ENCODE peak calls at places on chromosomes 5 and 9, in five cellular contexts. U is heart right ventricle; H is CD8-positive, alpha-beta memory T cell; P is keratinocyte; G is sigmoid colon. C is an unnamed sample.

GRCh38 chr9:113622600-113623400 is 159.3 kb downstream of the RGS3 start:
- DNase-seq in U (no peak), H (no peak), P (peak; percentile 59), G (peak; percentile 62), C (peak; percentile 42)

GRCh38 chr9:91515074-91515687 is 91.5 kb upstream of the NFIL3 start:
- DNase-seq in U (no peak), H (no peak), P (no peak), G (no peak), C (no peak)

GRCh38 chr9:36174731-36175130 is 5.5 kb downstream of the CCIN start:
- DNase-seq in U (no peak), H (no peak), P (no peak), G (no peak), C (no peak)

GRCh38 chr9:122572456-122572855 is 10.7 kb downstream of the OR1L8 start:
- DNase-seq in U (no peak), H (no peak), P (no peak), G (no peak), C (no peak)

GRCh38 chr5:52743970-52744369 is 43.7 kb upstream of the ITGA1 start:
- DNase-seq in U (no peak), H (no peak), P (no peak), G (no peak), C (no peak)

GRCh38 chr5:97009212-97009898 is 73.5 kb downstream of the LNPEP start:
- DNase-seq in U (no peak), H (no peak), P (no peak), G (no peak), C (no peak)

GRCh38 chr5:59799668-59800374 is 93.7 kb downstream of the PDE4D start:
- DNase-seq in U (no peak), H (no peak), P (no peak), G (no peak), C (no peak)

GRCh38 chr9:111736714-111737113 is 58.0 kb downstream of the SHOC1 start:
- DNase-seq in U (no peak), H (no peak), P (no peak), G (no peak), C (no peak)

GRCh38 chr5:17061973-17062470 is 125.9 kb upstream of the MYO10 start:
- DNase-seq in U (peak; percentile 32), H (no peak), P (no peak), G (no peak), C (no peak)

GRCh38 chr5:10524376-10525123 is 39.3 kb upstream of the ANKRD33B start:
- DNase-seq in U (no peak), H (no peak), P (no peak), G (no peak), C (no peak)

GRCh38 chr5:54944364-54944763 is 41.0 kb downstream of the ESM1 start:
- DNase-seq in U (no peak), H (peak; percentile 7), P (no peak), G (no peak), C (no peak)

GRCh38 chr5:74017112-74017511 is 391.1 kb downstream of the ARHGEF28 start:
- DNase-seq in U (no peak), H (no peak), P (peak; percentile 94), G (no peak), C (no peak)

GRCh38 chr9:9352877-9353481 is 1259.8 kb downstream of the PTPRD start:
- DNase-seq in U (no peak), H (no peak), P (no peak), G (no peak), C (no peak)

GRCh38 chr9:34591911-34592866 is 2.7 kb upstream of the CNTFR start:
- DNase-seq in U (no peak), H (no peak), P (no peak), G (no peak), C (no peak)

GRCh38 chr9:83069651-83070050 is 6.7 kb upstream of the RASEF start:
- DNase-seq in U (no peak), H (no peak), P (no peak), G (no peak), C (no peak)

GRCh38 chr5:149611327-149611726 is 30.0 kb downstream of the ARHGEF37 start:
- DNase-seq in U (no peak), H (no peak), P (no peak), G (peak; percentile 76), C (no peak)

GRCh38 chr5:50564079-50564478 is 102.4 kb upstream of the PARP8 start:
- DNase-seq in U (no peak), H (no peak), P (no peak), G (no peak), C (no peak)

GRCh38 chr9:70352356-70352755 is 62.1 kb downstream of the KLF9 start:
- DNase-seq in U (no peak), H (no peak), P (no peak), G (no peak), C (no peak)

GRCh38 chr5:159330131-159330530 is at the start of gene IL12B:
- DNase-seq in U (no peak), H (no peak), P (no peak), G (no peak), C (no peak)

GRCh38 chr5:72988769-72989168 is 32.9 kb downstream of the FCHO2 start:
- DNase-seq in U (no peak), H (no peak), P (no peak), G (no peak), C (no peak)

DNA sequence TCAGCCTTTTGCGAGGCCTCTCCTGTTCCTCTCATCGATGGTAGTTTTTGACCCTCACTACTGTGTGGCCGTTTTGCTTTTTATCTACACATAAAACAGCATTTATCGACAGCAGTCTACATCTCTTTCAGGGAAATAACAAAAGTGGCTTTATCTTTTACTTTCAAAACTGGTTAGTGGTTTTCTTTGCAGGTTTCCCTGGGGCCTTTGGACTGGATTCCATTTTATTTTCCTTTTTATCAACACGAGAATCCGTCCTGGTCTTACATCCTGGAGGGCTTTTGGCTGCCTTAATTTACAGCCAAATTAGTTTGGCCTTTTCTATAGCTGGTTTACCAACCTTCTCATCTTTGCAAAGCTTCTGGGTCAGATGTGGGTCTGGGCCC is 775 bp upstream of the PKD2L2 start:
- DNase-seq in U (no peak), H (no peak), P (no peak), G (no peak), C (no peak)
- H3K4me3 ChIP-seq in U (peak overlapping the region; percentile 64), H (peak overlapping the region; percentile 58), P (peak overlapping the region; percentile 44), G (no peak overlapping the region), C (no peak overlapping the region)

DNA sequence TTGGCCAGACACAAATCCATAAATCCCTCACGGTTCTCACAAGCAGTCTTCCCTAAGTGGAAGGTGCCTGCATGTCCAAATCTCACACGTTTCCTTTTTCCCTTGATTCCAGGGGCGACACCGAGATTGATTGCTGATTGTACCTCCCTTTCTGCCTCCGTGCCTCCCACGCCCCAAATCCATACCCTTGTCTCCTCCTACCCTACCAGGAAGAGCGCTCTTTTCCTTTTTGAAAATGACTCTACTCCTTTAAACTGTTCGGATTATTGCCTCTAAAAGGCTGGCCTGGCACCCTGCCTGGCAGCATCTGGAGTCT is 4.5 kb downstream of the STC2 start:
- DNase-seq in U (no peak), H (no peak), P (no peak), G (no peak), C (no peak)
- H3K36me3 ChIP-seq in U (peaks cover 8% of the 10 kb centered on the region), H (no peaks in the 10 kb centered on the region), P (peaks cover 23% of the 10 kb centered on the region), G (no peaks in the 10 kb centered on the region), C (peaks cover 4% of the 10 kb centered on the region)

DNA sequence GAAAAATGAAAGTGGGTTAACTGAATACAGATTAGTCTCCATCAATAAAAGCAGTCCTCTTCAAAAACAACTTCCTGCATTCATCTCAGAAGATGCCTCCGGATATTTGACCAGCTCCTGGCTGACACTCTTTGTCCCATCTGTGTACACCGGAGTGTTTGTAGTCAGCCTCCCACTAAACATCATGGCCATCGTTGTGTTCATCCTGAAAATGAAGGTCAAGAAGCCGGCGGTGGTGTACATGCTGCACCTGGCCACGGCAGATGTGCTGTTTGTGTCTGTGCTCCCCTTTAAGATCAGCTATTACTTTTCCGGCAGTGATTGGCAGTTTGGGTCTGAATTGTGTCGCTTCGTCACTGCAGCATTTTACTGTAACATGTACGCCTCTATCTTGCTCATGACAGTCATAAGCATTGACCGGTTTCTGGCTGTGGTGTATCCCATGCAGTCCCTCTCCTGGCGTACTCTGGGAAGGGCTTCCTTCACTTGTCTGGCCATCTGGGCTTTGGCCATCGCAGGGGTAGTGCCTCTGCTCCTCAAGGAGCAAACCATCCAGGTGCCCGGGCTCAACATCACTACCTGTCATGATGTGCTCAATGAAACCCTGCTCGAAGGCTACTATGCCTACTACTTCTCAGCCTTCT is 16.6 kb downstream of the F2R start:
- DNase-seq in U (no peak), H (no peak), P (no peak), G (no peak), C (no peak)
- H3K4me3 ChIP-seq in U (peak overlapping the region; percentile 8), H (peak overlapping the region; percentile 18), P (no peak overlapping the region), G (no peak overlapping the region), C (no peak overlapping the region)

GRCh38 chr5:463952-464351 is 21.0 kb downstream of the EXOC3 start:
- DNase-seq in U (peak; percentile 3), H (peak; percentile 51), P (no peak), G (peak; percentile 24), C (no peak)

GRCh38 chr5:465591-466403 is 22.8 kb downstream of the EXOC3 start:
- DNase-seq in U (peak; percentile 10), H (no peak), P (no peak), G (peak; percentile 55), C (peak; percentile 55)

GRCh38 chr5:463301-463700 is 20.3 kb downstream of the EXOC3 start:
- DNase-seq in U (peak; percentile 4), H (no peak), P (no peak), G (peak; percentile 11), C (no peak)

GRCh38 chr5:464446-464842 is 21.5 kb downstream of the EXOC3 start:
- DNase-seq in U (no peak), H (no peak), P (no peak), G (peak; percentile 28), C (no peak)

DNA sequence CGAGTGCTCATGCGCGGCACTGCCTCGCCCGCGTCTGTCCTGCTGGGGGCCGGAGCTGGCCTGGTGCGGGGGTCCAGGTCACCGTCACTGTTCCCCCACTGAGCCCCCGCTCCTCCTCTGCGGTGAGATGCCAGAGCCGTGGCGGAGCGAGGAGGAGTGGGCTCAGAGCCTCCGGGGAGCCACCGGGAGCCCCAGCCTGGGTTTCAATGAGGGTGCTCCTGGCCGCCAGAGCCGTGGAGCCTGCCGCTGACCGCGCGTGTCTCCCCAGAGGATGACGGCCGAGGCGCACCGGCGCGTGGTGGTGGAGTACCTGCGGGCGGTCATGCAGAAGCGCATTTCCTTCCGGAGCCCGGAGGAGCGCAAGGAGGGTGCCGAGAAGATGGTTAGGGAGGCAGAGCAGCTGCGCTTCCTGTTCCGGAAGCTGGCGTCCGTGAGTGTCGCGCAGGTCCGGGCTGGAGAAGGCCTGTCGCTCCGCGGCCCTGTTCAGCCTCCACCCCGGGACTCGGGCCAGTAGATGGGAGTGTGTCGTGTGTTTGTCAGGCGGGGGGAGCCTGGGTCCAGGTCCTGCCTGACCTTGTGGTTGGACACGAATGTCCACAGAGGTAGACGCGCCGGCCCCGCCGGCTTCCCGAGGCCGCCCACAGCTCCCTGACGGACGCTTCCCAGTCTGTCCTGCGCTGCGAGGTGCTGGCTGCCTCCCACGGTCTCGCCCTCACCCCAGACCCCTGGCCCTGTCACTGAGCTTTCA is 22.0 kb downstream of the EXOC3 start:
- DNase-seq in U (peak; percentile 9), H (no peak), P (no peak), G (peak; percentile 61), C (peak; percentile 15)
- H3K36me3 ChIP-seq in U (peaks cover 80% of the 10 kb centered on the region), H (peaks cover 12% of the 10 kb centered on the region), P (peaks cover 21% of the 10 kb centered on the region), G (peaks cover 59% of the 10 kb centered on the region), C (no peaks in the 10 kb centered on the region)

GRCh38 chr9:133584559-133585476 is 24.4 kb downstream of the FAM163B start:
- DNase-seq in U (peak; percentile 20), H (no peak), P (no peak), G (no peak), C (no peak)
- H3K4me3 ChIP-seq in U (no peak overlapping the region), H (no peak overlapping the region), P (no peak overlapping the region), G (no peak overlapping the region), C (no peak overlapping the region)